ENCODE peak calls at places on chromosomes 4 and X, in four cellular contexts. I is GM10248, U is HFFc6, B is body of pancreas. G is an unnamed sample.

GRCh38 chr4:121182296-121182695 is 18.2 kb upstream of the TNIP3 start:
- DNase-seq in U (peak), I (no peak), B (no peak), G (no peak)

GRCh38 chrX:131792356-131792749 is 230.7 kb upstream of the STK26 start:
- DNase-seq in B (no peak), U (no peak), I (peak), G (peak)

GRCh38 chrX:17674611-17675010 is 62.7 kb upstream of the SCML1 start:
- DNase-seq in I (no peak), U (no peak), B (peak), G (no peak)

GRCh38 chr4:148016063-148016637 is 284.3 kb downstream of the ARHGAP10 start:
- DNase-seq in I (no peak), U (no peak), B (no peak), G (no peak)

GRCh38 chr4:11702886-11703555 is 274.3 kb upstream of the HS3ST1 start:
- DNase-seq in B (no peak), U (no peak), I (no peak), G (no peak)

GRCh38 chr4:55866290-55866907 is 13.0 kb downstream of the EXOC1 start:
- DNase-seq in B (no peak), I (peak), U (peak), G (no peak)

GRCh38 chrX:21374163-21374993 is at the start of gene CNKSR2:
- DNase-seq in U (no peak), B (peak), I (peak), G (peak)

GRCh38 chr4:3829954-3830773 is 64.0 kb downstream of the ADRA2C start:
- DNase-seq in B (no peak), I (no peak), U (no peak), G (peak)

GRCh38 chrX:136711147-136711546 is 63.2 kb downstream of the CD40LG start:
- DNase-seq in U (peak), B (peak), I (no peak), G (peak)

GRCh38 chrX:22912598-22912997 is 87.2 kb upstream of the DDX53 start:
- DNase-seq in B (no peak), I (no peak), U (no peak), G (no peak)

GRCh38 chrX:106894978-106895452 is 8.1 kb downstream of the RIPPLY1 start:
- DNase-seq in U (peak), B (no peak), I (no peak), G (no peak)

GRCh38 chrX:117327306-117327705 is 789.3 kb downstream of the KLHL13 start:
- DNase-seq in U (no peak), I (no peak), B (no peak), G (no peak)

GRCh38 chr4:158051401-158052235 is 121.2 kb downstream of the GASK1B start:
- DNase-seq in U (peak), I (no peak), B (peak), G (no peak)

GRCh38 chr4:114563536-114564315 is 34.9 kb upstream of the UGT8 start:
- DNase-seq in I (no peak), U (no peak), B (no peak), G (no peak)

GRCh38 chr4:992297-993110 is 700 bp downstream of the SLC26A1 start:
- DNase-seq in B (peak), U (no peak), I (no peak), G (no peak)

GRCh38 chr4:122658377-122658776 is 37.5 kb upstream of the IL21 start:
- DNase-seq in U (no peak), B (no peak), I (no peak), G (no peak)

GRCh38 chrX:41526268-41526667 is 79.1 kb downstream of the NYX start:
- DNase-seq in B (no peak), U (no peak), I (no peak), G (no peak)

GRCh38 chr4:144495944-144496343 is 150.0 kb upstream of the HHIP start:
- DNase-seq in B (no peak), I (no peak), U (no peak), G (no peak)

GRCh38 chrX:7074135-7074907 is 73.2 kb upstream of the STS start:
- DNase-seq in B (no peak), I (no peak), U (no peak), G (no peak)

GRCh38 chrX:115174548-115174947 is 14.7 kb upstream of the RBMXL3 start:
- DNase-seq in B (no peak), U (no peak), I (no peak), G (no peak)

GRCh38 chr4:6367313-6367945 is 97.8 kb downstream of the WFS1 start:
- DNase-seq in B (no peak), U (no peak), I (no peak), G (no peak)

GRCh38 chrX:74277846-74278245 is 26.1 kb upstream of the ZCCHC13 start:
- DNase-seq in I (no peak), B (no peak), U (no peak), G (no peak)

GRCh38 chrX:31832263-31832662 is 760.4 kb upstream of the FTHL17 start:
- DNase-seq in U (no peak), I (no peak), B (no peak), G (no peak)

GRCh38 chr4:39714171-39714570 is 16.2 kb downstream of the UBE2K start:
- DNase-seq in U (no peak), B (no peak), I (no peak), G (no peak)

GRCh38 chrX:11309220-11309619 is 16.0 kb downstream of the AMELX start:
- DNase-seq in U (peak), I (no peak), B (no peak), G (no peak)

GRCh38 chr4:120692964-120693363 is 229.6 kb downstream of the PRDM5 start:
- DNase-seq in U (peak), B (no peak), I (no peak), G (no peak)

GRCh38 chr4:26300314-26301307 is 20.2 kb upstream of the RBPJ start:
- DNase-seq in U (no peak), I (no peak), B (no peak), G (no peak)

GRCh38 chr4:95546866-95547707 is 1.7 kb downstream of the UNC5C start:
- DNase-seq in B (no peak), I (no peak), U (no peak), G (peak)

GRCh38 chr4:103645991-103646390 is 73.8 kb downstream of the TACR3 start:
- DNase-seq in B (no peak), I (no peak), U (no peak), G (no peak)

GRCh38 chr4:78645853-78646757 is 94.5 kb downstream of the ANXA3 start:
- DNase-seq in U (peak), I (no peak), B (peak), G (no peak)

GRCh38 chr4:135418353-135418752 is 1216.8 kb upstream of the PABPC4L start:
- DNase-seq in B (no peak), U (peak), I (peak), G (peak)
- TF ChIP-seq CTCF in B (no peak), U (peak), I (no peak), G (peak)

DNA sequence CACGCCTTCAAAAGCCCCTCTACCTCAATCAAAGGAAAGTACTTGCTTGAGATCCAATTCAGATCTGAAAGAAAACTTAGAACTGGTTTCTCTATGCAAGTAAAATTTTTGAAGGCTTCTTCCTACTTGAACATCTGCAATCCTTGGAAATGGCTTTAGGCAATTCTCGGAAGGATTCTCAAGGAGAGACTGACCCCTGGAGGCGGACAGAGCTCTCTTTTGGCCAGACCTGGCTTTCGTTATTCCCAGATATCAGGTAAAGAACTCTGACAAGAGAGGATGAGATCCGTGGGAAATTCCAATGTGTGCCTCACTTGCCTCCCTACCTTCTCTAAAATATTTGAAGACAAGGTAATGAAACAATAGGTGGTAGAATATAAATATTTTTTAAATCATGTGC is 670.3 kb upstream of the FAM241A start:
- DNase-seq in I (no peak), B (no peak), U (no peak), G (peak)
- TF ChIP-seq CTCF in I (peak), B (no peak), U (peak), G (peak)

GRCh38 chr4:100649478-100649877 is 131.7 kb upstream of the EMCN start:
- DNase-seq in B (no peak), I (no peak), U (no peak), G (no peak)

GRCh38 chr4:100657187-100657586 is 139.4 kb upstream of the EMCN start:
- DNase-seq in B (no peak), U (no peak), I (no peak), G (no peak)

DNA sequence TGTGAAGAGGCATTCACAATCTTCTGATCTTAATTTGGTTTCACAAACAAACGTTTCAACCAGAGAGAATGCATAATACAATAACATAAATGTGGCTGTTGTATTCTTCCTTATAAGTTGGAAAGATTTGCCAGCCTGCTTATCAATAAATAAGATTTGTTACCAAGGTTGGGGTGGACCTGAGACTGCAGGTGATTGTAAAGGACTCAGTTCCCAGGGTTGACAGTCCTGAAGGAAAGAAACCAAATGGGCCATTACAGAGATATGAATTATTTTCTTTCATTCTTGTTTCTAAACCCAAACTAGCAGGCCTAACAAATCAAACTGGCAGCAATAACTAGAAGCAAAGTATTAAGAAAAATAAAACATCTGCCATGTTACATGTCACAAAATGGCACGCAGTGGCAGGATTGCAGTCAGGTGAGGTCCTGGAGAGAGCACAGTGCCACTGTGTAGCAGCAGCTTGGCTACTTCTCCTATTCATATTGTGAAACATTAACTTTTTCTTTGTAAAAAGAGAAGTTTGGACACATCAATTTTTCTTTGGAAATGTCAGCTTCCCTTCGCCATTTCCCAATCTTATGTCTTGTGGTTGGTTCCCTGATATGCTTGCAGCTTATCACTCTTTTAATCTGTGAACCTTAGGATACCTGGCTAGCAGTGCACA is 133.8 kb upstream of the EMCN start:
- DNase-seq in I (no peak), B (peak), U (no peak), G (no peak)
- TF ChIP-seq CTCF in I (no peak), B (no peak), U (no peak), G (no peak)

GRCh38 chrX:20253232-20253543 is 13.5 kb downstream of the RPS6KA3 start:
- DNase-seq in B (no peak), I (no peak), U (no peak), G (no peak)
- TF ChIP-seq CTCF in B (no peak), I (no peak), U (peak), G (no peak)

GRCh38 chr4:8438743-8439142 is 1.8 kb downstream of the ACOX3 start:
- DNase-seq in B (peak), U (no peak), I (no peak), G (no peak)
- TF ChIP-seq CTCF in B (no peak), U (no peak), I (no peak), G (no peak)

GRCh38 chr4:140254656-140255299 is 100.8 kb upstream of the MAML3 start:
- DNase-seq in I (no peak), U (no peak), B (no peak), G (no peak)

GRCh38 chr4:140255467-140255866 is 101.5 kb upstream of the MAML3 start:
- DNase-seq in I (no peak), B (no peak), U (peak), G (no peak)

GRCh38 chr4:140252742-140253555 is 99.0 kb upstream of the MAML3 start:
- DNase-seq in B (peak), U (no peak), I (peak), G (peak)

GRCh38 chr4:140252144-140252741 is 98.3 kb upstream of the MAML3 start:
- DNase-seq in I (peak), U (no peak), B (peak), G (peak)

GRCh38 chr4:140253556-140254027 is 99.6 kb upstream of the MAML3 start:
- DNase-seq in I (no peak), U (no peak), B (no peak), G (no peak)
- TF ChIP-seq CTCF in I (peak), U (peak), B (no peak), G (no peak)

GRCh38 chr4:10089346-10089745 is 27.3 kb downstream of the WDR1 start:
- DNase-seq in U (no peak), B (peak), I (no peak), G (peak)
- TF ChIP-seq CTCF in U (peak), B (peak), I (peak), G (peak)

GRCh38 chrX:29477878-29478277 is 737.5 kb upstream of the MAGEB2 start:
- DNase-seq in B (no peak), U (no peak), I (no peak), G (no peak)

DNA sequence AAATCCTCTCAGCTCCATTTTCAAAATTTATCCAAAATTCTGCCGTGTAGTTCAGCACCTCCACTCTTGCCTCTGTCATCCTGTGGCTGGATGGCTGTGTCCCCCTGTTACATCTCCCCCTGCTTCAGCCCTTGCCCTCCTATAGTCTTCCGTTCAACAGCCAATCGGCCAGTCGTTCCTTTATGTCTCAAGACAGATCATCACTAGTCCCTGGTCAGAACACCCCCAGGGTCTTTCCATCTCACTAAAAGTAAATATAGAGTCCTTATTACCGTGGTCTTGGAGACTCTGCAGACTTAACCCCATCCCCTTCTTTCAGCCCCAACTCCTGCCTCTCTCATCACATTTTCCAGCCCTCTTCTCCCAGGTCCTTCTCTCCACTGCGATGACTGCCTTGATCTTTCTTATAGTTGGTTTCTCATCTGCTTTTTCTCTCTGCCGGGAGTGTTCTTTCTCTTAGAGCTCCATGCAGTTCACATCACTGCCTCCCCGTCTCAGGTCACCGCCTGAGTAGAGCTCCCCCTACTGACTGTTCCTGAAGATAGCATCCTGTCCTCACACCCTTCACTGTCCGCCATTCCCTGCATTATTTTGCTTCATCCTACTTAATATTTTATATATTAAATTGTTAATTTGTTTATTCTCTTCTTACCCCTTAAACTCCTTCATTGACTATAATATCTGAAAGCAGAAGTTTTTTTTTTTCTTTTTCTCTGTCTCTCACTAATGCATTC is 736.9 kb upstream of the MAGEB2 start:
- DNase-seq in I (peak), U (peak), B (peak), G (peak)
- TF ChIP-seq CTCF in I (peak), U (peak), B (peak), G (peak)

GRCh38 chrX:100687128-100687527 is 43.1 kb downstream of the SRPX2 start:
- DNase-seq in U (no peak), I (no peak), B (no peak), G (no peak)

GRCh38 chrX:100682939-100683338 is 38.9 kb downstream of the SRPX2 start:
- DNase-seq in U (no peak), B (no peak), I (no peak), G (no peak)

GRCh38 chrX:100687546-100687945 is 43.5 kb downstream of the SRPX2 start:
- DNase-seq in B (no peak), U (no peak), I (peak), G (no peak)

GRCh38 chrX:100685284-100685996 is 41.4 kb downstream of the SRPX2 start:
- DNase-seq in I (peak), U (peak), B (peak), G (peak)

GRCh38 chrX:100685997-100686305 is 42.0 kb downstream of the SRPX2 start:
- DNase-seq in I (no peak), B (no peak), U (no peak), G (no peak)
- TF ChIP-seq CTCF in I (no peak), B (no peak), U (peak), G (no peak)

GRCh38 chr4:134762053-134762452 is 560.5 kb upstream of the PABPC4L start:
- DNase-seq in U (no peak), I (no peak), B (no peak), G (peak)
- TF ChIP-seq CTCF in U (peak), I (peak), B (no peak), G (peak)